ENCODE peak calls at places on chromosomes 5 and 9, in eight cellular contexts. One of them, this sample, is unnamed.
A peak's percentile ranks its signal among the peaks of the same experiment; 100 is the strongest.

GRCh38 chr9:116572095-116572748 is 114.9 kb upstream of the TRIM32 start:
- DNase-seq in left ventricle myocardium inferior: peak; percentile 92
- DNase-seq in endodermal cell: peak; percentile 94
- DNase-seq in neuronal stem cell: peak; percentile 79
- DNase-seq in GM23248: peak; percentile 88
- DNase-seq in breast epithelium: peak; percentile 81
- DNase-seq in IMR-90: peak; percentile 84
- DNase-seq in esophagus squamous epithelium: no peak
- DNase-seq in this sample: peak; percentile 60

GRCh38 chr9:120946259-120946658 is 19.7 kb upstream of the TRAF1 start:
- DNase-seq in left ventricle myocardium inferior: no peak
- DNase-seq in endodermal cell: no peak
- DNase-seq in neuronal stem cell: no peak
- DNase-seq in GM23248: peak; percentile 60
- DNase-seq in breast epithelium: no peak
- DNase-seq in IMR-90: peak; percentile 55
- DNase-seq in esophagus squamous epithelium: no peak
- DNase-seq in this sample: no peak

GRCh38 chr5:104843822-104844221 is 1281.2 kb upstream of the NUDT12 start:
- DNase-seq in left ventricle myocardium inferior: no peak
- DNase-seq in endodermal cell: no peak
- DNase-seq in neuronal stem cell: no peak
- DNase-seq in GM23248: no peak
- DNase-seq in breast epithelium: no peak
- DNase-seq in IMR-90: no peak
- DNase-seq in esophagus squamous epithelium: no peak
- DNase-seq in this sample: no peak

GRCh38 chr5:38382898-38383297 is 124.5 kb downstream of the EGFLAM start:
- DNase-seq in left ventricle myocardium inferior: peak; percentile 37
- DNase-seq in endodermal cell: peak; percentile 93
- DNase-seq in neuronal stem cell: peak; percentile 62
- DNase-seq in GM23248: peak; percentile 83
- DNase-seq in breast epithelium: peak; percentile 55
- DNase-seq in IMR-90: peak; percentile 68
- DNase-seq in esophagus squamous epithelium: no peak
- DNase-seq in this sample: peak; percentile 81

GRCh38 chr9:12464910-12465512 is 228.2 kb upstream of the TYRP1 start:
- DNase-seq in left ventricle myocardium inferior: no peak
- DNase-seq in endodermal cell: no peak
- DNase-seq in neuronal stem cell: peak; percentile 54
- DNase-seq in GM23248: peak; percentile 40
- DNase-seq in breast epithelium: no peak
- DNase-seq in IMR-90: peak; percentile 10
- DNase-seq in esophagus squamous epithelium: no peak
- DNase-seq in this sample: no peak

GRCh38 chr5:148585988-148586387 is 68.3 kb downstream of the HTR4 start:
- DNase-seq in left ventricle myocardium inferior: no peak
- DNase-seq in endodermal cell: peak; percentile 61
- DNase-seq in neuronal stem cell: no peak
- DNase-seq in GM23248: no peak
- DNase-seq in breast epithelium: no peak
- DNase-seq in IMR-90: no peak
- DNase-seq in esophagus squamous epithelium: no peak
- DNase-seq in this sample: no peak

GRCh38 chr5:14627270-14627669 is 37.2 kb upstream of the OTULIN start:
- DNase-seq in left ventricle myocardium inferior: no peak
- DNase-seq in endodermal cell: no peak
- DNase-seq in neuronal stem cell: no peak
- DNase-seq in GM23248: no peak
- DNase-seq in breast epithelium: no peak
- DNase-seq in IMR-90: no peak
- DNase-seq in esophagus squamous epithelium: no peak
- DNase-seq in this sample: no peak

GRCh38 chr5:82820188-82820587 is 257.0 kb downstream of the TMEM167A start:
- DNase-seq in left ventricle myocardium inferior: no peak
- DNase-seq in endodermal cell: no peak
- DNase-seq in neuronal stem cell: no peak
- DNase-seq in GM23248: peak; percentile 22
- DNase-seq in breast epithelium: no peak
- DNase-seq in IMR-90: no peak
- DNase-seq in esophagus squamous epithelium: no peak
- DNase-seq in this sample: no peak

GRCh38 chr9:89340332-89340731 is 22.0 kb downstream of the SECISBP2 start:
- DNase-seq in left ventricle myocardium inferior: no peak
- DNase-seq in endodermal cell: no peak
- DNase-seq in neuronal stem cell: no peak
- DNase-seq in GM23248: no peak
- DNase-seq in breast epithelium: no peak
- DNase-seq in IMR-90: no peak
- DNase-seq in esophagus squamous epithelium: no peak
- DNase-seq in this sample: no peak

GRCh38 chr5:73448072-73448432 is 525 bp downstream of the FOXD1 start:
- DNase-seq in left ventricle myocardium inferior: no peak
- DNase-seq in endodermal cell: peak; percentile 74
- DNase-seq in neuronal stem cell: no peak
- DNase-seq in GM23248: no peak
- DNase-seq in breast epithelium: no peak
- DNase-seq in IMR-90: no peak
- DNase-seq in esophagus squamous epithelium: no peak
- DNase-seq in this sample: no peak

GRCh38 chr5:119397518-119398380 is 41.9 kb downstream of the TNFAIP8 start:
- DNase-seq in left ventricle myocardium inferior: no peak
- DNase-seq in endodermal cell: no peak
- DNase-seq in neuronal stem cell: no peak
- DNase-seq in GM23248: peak; percentile 88
- DNase-seq in breast epithelium: no peak
- DNase-seq in IMR-90: peak; percentile 88
- DNase-seq in esophagus squamous epithelium: no peak
- DNase-seq in this sample: no peak

GRCh38 chr9:74366111-74366510 is 131.0 kb upstream of the RORB start:
- DNase-seq in left ventricle myocardium inferior: no peak
- DNase-seq in endodermal cell: no peak
- DNase-seq in neuronal stem cell: no peak
- DNase-seq in GM23248: no peak
- DNase-seq in breast epithelium: no peak
- DNase-seq in IMR-90: no peak
- DNase-seq in esophagus squamous epithelium: no peak
- DNase-seq in this sample: no peak

GRCh38 chr9:15509931-15510788 is 610 bp downstream of the PSIP1 start:
- DNase-seq in left ventricle myocardium inferior: peak; percentile 38
- DNase-seq in endodermal cell: peak; percentile 78
- DNase-seq in neuronal stem cell: peak; percentile 51
- DNase-seq in GM23248: peak; percentile 63
- DNase-seq in breast epithelium: no peak
- DNase-seq in IMR-90: no peak
- DNase-seq in esophagus squamous epithelium: no peak
- DNase-seq in this sample: no peak

GRCh38 chr9:90915693-90916092 is 114.1 kb downstream of the SYK start:
- DNase-seq in left ventricle myocardium inferior: no peak
- DNase-seq in endodermal cell: peak; percentile 84
- DNase-seq in neuronal stem cell: no peak
- DNase-seq in GM23248: peak; percentile 68
- DNase-seq in breast epithelium: no peak
- DNase-seq in IMR-90: peak; percentile 37
- DNase-seq in esophagus squamous epithelium: no peak
- DNase-seq in this sample: no peak

GRCh38 chr9:76987594-76988200 is 31.8 kb upstream of the FOXB2 start:
- DNase-seq in left ventricle myocardium inferior: no peak
- DNase-seq in endodermal cell: peak; percentile 81
- DNase-seq in neuronal stem cell: no peak
- DNase-seq in GM23248: peak; percentile 65
- DNase-seq in breast epithelium: no peak
- DNase-seq in IMR-90: peak; percentile 44
- DNase-seq in esophagus squamous epithelium: no peak
- DNase-seq in this sample: peak; percentile 50

GRCh38 chr5:135833521-135833920 is 942 bp upstream of the SLC25A48 start:
- DNase-seq in left ventricle myocardium inferior: no peak
- DNase-seq in endodermal cell: no peak
- DNase-seq in neuronal stem cell: no peak
- DNase-seq in GM23248: no peak
- DNase-seq in breast epithelium: no peak
- DNase-seq in IMR-90: no peak
- DNase-seq in esophagus squamous epithelium: no peak
- DNase-seq in this sample: no peak
- H3K27me3 ChIP-seq in left ventricle myocardium inferior: peaks cover 82% of the 10 kb centered on the region
- H3K27me3 ChIP-seq in endodermal cell: peaks cover 66% of the 10 kb centered on the region
- H3K27me3 ChIP-seq in neuronal stem cell: peaks cover 26% of the 10 kb centered on the region
- H3K27me3 ChIP-seq in GM23248: peaks cover 58% of the 10 kb centered on the region
- H3K27me3 ChIP-seq in breast epithelium: peaks cover 43% of the 10 kb centered on the region
- H3K27me3 ChIP-seq in IMR-90: peaks cover 36% of the 10 kb centered on the region
- H3K27me3 ChIP-seq in esophagus squamous epithelium: no peaks in the 10 kb centered on the region
- H3K27me3 ChIP-seq in this sample: peaks cover 12% of the 10 kb centered on the region

GRCh38 chr5:6819521-6819920 is 106.3 kb downstream of the TENT4A start:
- DNase-seq in left ventricle myocardium inferior: no peak
- DNase-seq in endodermal cell: peak; percentile 72
- DNase-seq in neuronal stem cell: peak; percentile 27
- DNase-seq in GM23248: no peak
- DNase-seq in breast epithelium: no peak
- DNase-seq in IMR-90: no peak
- DNase-seq in esophagus squamous epithelium: no peak
- DNase-seq in this sample: peak; percentile 18

GRCh38 chr5:6820851-6821479 is 107.7 kb downstream of the TENT4A start:
- DNase-seq in left ventricle myocardium inferior: no peak
- DNase-seq in endodermal cell: peak; percentile 92
- DNase-seq in neuronal stem cell: peak; percentile 61
- DNase-seq in GM23248: peak; percentile 37
- DNase-seq in breast epithelium: no peak
- DNase-seq in IMR-90: no peak
- DNase-seq in esophagus squamous epithelium: no peak
- DNase-seq in this sample: peak; percentile 60

GRCh38 chr5:6823996-6824395 is 110.8 kb downstream of the TENT4A start:
- DNase-seq in left ventricle myocardium inferior: no peak
- DNase-seq in endodermal cell: no peak
- DNase-seq in neuronal stem cell: no peak
- DNase-seq in GM23248: no peak
- DNase-seq in breast epithelium: no peak
- DNase-seq in IMR-90: no peak
- DNase-seq in esophagus squamous epithelium: no peak
- DNase-seq in this sample: no peak

GRCh38 chr5:6822556-6823343 is 109.5 kb downstream of the TENT4A start:
- DNase-seq in left ventricle myocardium inferior: no peak
- DNase-seq in endodermal cell: peak; percentile 56
- DNase-seq in neuronal stem cell: no peak
- DNase-seq in GM23248: no peak
- DNase-seq in breast epithelium: no peak
- DNase-seq in IMR-90: no peak
- DNase-seq in esophagus squamous epithelium: no peak
- DNase-seq in this sample: no peak

GRCh38 chr5:6822068-6822467 is 108.8 kb downstream of the TENT4A start:
- DNase-seq in left ventricle myocardium inferior: no peak
- DNase-seq in endodermal cell: no peak
- DNase-seq in neuronal stem cell: no peak
- DNase-seq in GM23248: no peak
- DNase-seq in breast epithelium: no peak
- DNase-seq in IMR-90: no peak
- DNase-seq in esophagus squamous epithelium: no peak
- DNase-seq in this sample: no peak
- H3K27me3 ChIP-seq in left ventricle myocardium inferior: peaks cover 94% of the 10 kb centered on the region
- H3K27me3 ChIP-seq in endodermal cell: no peaks in the 10 kb centered on the region
- H3K27me3 ChIP-seq in neuronal stem cell: no peaks in the 10 kb centered on the region
- H3K27me3 ChIP-seq in GM23248: peaks cover 10% of the 10 kb centered on the region
- H3K27me3 ChIP-seq in breast epithelium: no peaks in the 10 kb centered on the region
- H3K27me3 ChIP-seq in IMR-90: no peaks in the 10 kb centered on the region
- H3K27me3 ChIP-seq in esophagus squamous epithelium: no peaks in the 10 kb centered on the region
- H3K27me3 ChIP-seq in this sample: no peaks in the 10 kb centered on the region

GRCh38 chr5:3602713-3603502 is 7.3 kb downstream of the IRX1 start:
- DNase-seq in left ventricle myocardium inferior: peak; percentile 45
- DNase-seq in endodermal cell: peak; percentile 87
- DNase-seq in neuronal stem cell: no peak
- DNase-seq in GM23248: peak; percentile 91
- DNase-seq in breast epithelium: no peak
- DNase-seq in IMR-90: no peak
- DNase-seq in esophagus squamous epithelium: no peak
- DNase-seq in this sample: no peak

GRCh38 chr5:3600106-3600997 is 4.7 kb downstream of the IRX1 start:
- DNase-seq in left ventricle myocardium inferior: no peak
- DNase-seq in endodermal cell: peak; percentile 90
- DNase-seq in neuronal stem cell: no peak
- DNase-seq in GM23248: peak; percentile 75
- DNase-seq in breast epithelium: no peak
- DNase-seq in IMR-90: no peak
- DNase-seq in esophagus squamous epithelium: no peak
- DNase-seq in this sample: no peak

GRCh38 chr5:3601060-3601710 is 5.6 kb downstream of the IRX1 start:
- DNase-seq in left ventricle myocardium inferior: no peak
- DNase-seq in endodermal cell: no peak
- DNase-seq in neuronal stem cell: no peak
- DNase-seq in GM23248: peak; percentile 45
- DNase-seq in breast epithelium: no peak
- DNase-seq in IMR-90: no peak
- DNase-seq in esophagus squamous epithelium: no peak
- DNase-seq in this sample: no peak

GRCh38 chr5:3604501-3604900 is 8.9 kb downstream of the IRX1 start:
- DNase-seq in left ventricle myocardium inferior: no peak
- DNase-seq in endodermal cell: no peak
- DNase-seq in neuronal stem cell: no peak
- DNase-seq in GM23248: peak; percentile 86
- DNase-seq in breast epithelium: no peak
- DNase-seq in IMR-90: no peak
- DNase-seq in esophagus squamous epithelium: no peak
- DNase-seq in this sample: no peak

DNA sequence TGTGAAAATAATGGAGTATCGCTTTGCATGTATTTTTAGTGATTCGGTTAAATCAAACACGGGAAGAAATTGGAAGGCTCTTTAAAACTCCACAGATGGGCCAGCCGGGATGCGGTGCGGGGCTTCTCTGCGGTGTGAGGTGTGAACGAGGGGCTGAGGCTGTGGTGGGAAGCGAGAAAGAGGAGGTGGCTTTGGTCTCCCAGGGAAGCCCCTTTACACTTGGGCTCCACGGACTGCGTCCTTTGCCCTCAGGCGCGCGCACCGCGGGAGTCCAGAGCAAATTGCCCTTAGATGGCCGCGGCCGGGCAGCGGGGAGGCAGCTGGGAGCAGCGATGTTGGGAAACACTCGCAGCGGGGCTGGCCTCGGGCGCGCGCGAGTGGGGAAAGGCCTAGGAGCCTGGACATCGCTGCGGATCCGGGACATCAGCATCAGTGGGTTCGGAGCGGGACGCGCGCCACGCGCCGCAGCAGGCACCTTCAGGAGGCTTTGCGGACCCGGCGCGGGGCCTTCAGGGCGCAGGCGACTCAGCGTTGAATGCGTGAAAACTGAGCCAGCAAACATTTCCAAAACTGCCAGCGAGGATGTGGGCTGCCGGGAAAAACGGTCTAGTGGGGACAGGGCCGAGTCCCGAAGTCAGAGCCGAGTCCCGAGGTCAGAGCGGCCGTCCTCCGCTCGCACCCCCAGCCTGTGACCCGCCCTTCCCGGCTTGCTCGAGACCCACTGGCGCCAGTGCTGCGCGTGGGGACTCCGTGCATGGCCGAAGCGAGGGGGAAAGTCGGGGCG is 6.5 kb downstream of the IRX1 start:
- DNase-seq in left ventricle myocardium inferior: no peak
- DNase-seq in endodermal cell: peak; percentile 69
- DNase-seq in neuronal stem cell: no peak
- DNase-seq in GM23248: peak; percentile 78
- DNase-seq in breast epithelium: no peak
- DNase-seq in IMR-90: no peak
- DNase-seq in esophagus squamous epithelium: no peak
- DNase-seq in this sample: no peak
- H3K27me3 ChIP-seq in left ventricle myocardium inferior: peaks cover 99% of the 10 kb centered on the region
- H3K27me3 ChIP-seq in endodermal cell: peaks cover 98% of the 10 kb centered on the region
- H3K27me3 ChIP-seq in neuronal stem cell: peaks cover 95% of the 10 kb centered on the region
- H3K27me3 ChIP-seq in GM23248: no peaks in the 10 kb centered on the region
- H3K27me3 ChIP-seq in breast epithelium: peaks cover 60% of the 10 kb centered on the region
- H3K27me3 ChIP-seq in IMR-90: peaks cover 45% of the 10 kb centered on the region
- H3K27me3 ChIP-seq in esophagus squamous epithelium: peaks cover 21% of the 10 kb centered on the region
- H3K27me3 ChIP-seq in this sample: peaks cover 78% of the 10 kb centered on the region

GRCh38 chr9:94665606-94666005 is 26.3 kb upstream of the FBP1 start:
- DNase-seq in left ventricle myocardium inferior: no peak
- DNase-seq in endodermal cell: no peak
- DNase-seq in neuronal stem cell: no peak
- DNase-seq in GM23248: no peak
- DNase-seq in breast epithelium: no peak
- DNase-seq in IMR-90: no peak
- DNase-seq in esophagus squamous epithelium: no peak
- DNase-seq in this sample: no peak
- H3K27me3 ChIP-seq in left ventricle myocardium inferior: peaks cover 12% of the 10 kb centered on the region
- H3K27me3 ChIP-seq in endodermal cell: peaks cover 34% of the 10 kb centered on the region
- H3K27me3 ChIP-seq in neuronal stem cell: no peaks in the 10 kb centered on the region
- H3K27me3 ChIP-seq in GM23248: no peaks in the 10 kb centered on the region
- H3K27me3 ChIP-seq in breast epithelium: no peaks in the 10 kb centered on the region
- H3K27me3 ChIP-seq in IMR-90: peaks cover 19% of the 10 kb centered on the region
- H3K27me3 ChIP-seq in esophagus squamous epithelium: no peaks in the 10 kb centered on the region
- H3K27me3 ChIP-seq in this sample: no peaks in the 10 kb centered on the region